ENCODE peak calls at places on chromosomes 1 and 21, in five cellular contexts. A is HepG2, J is A549, W is K562, X is GM12878. D is an unnamed sample.

GRCh38 chr1:53733975-53734649 is 4.9 kb downstream of the GLIS1 start:
- DNase-seq in A (no peak), J (no peak), W (no peak), X (no peak), D (no peak)

GRCh38 chr1:89842547-89843278 is 21.9 kb downstream of the LRRC8D start:
- DNase-seq in A (peak), J (no peak), W (no peak), X (no peak), D (no peak)

GRCh38 chr1:39438002-39438401 is 53.4 kb upstream of the BMP8A start:
- DNase-seq in A (no peak), J (no peak), W (no peak), X (no peak), D (no peak)

GRCh38 chr1:218698181-218698580 is 353.0 kb downstream of the TGFB2 start:
- DNase-seq in A (no peak), J (no peak), W (no peak), X (no peak), D (no peak)

GRCh38 chr1:217139513-217139912 is 416.3 kb upstream of the ESRRG start:
- DNase-seq in A (no peak), J (no peak), W (no peak), X (no peak), D (no peak)

GRCh38 chr1:89758127-89758526 is 62.7 kb upstream of the LRRC8D start:
- DNase-seq in A (no peak), J (no peak), W (no peak), X (no peak), D (no peak)

GRCh38 chr1:16351449-16351993 is 759 bp downstream of the FBXO42 start:
- DNase-seq in A (no peak), J (no peak), W (peak), X (no peak), D (no peak)

GRCh38 chr1:100347009-100347966 is 5.0 kb upstream of the CDC14A start:
- DNase-seq in A (no peak), J (no peak), W (peak), X (no peak), D (no peak)

GRCh38 chr1:226578946-226579639 is 30.5 kb downstream of the STUM start:
- DNase-seq in A (no peak), J (no peak), W (no peak), X (no peak), D (no peak)

GRCh38 chr1:210624722-210625121 is 296.0 kb downstream of the HHAT start:
- DNase-seq in A (no peak), J (no peak), W (no peak), X (no peak), D (no peak)

GRCh38 chr1:199612976-199613774 is 414.3 kb upstream of the NR5A2 start:
- DNase-seq in A (no peak), J (no peak), W (no peak), X (no peak), D (no peak)

GRCh38 chr1:240467895-240468294 is 144.1 kb downstream of the GREM2 start:
- DNase-seq in A (no peak), J (no peak), W (no peak), X (no peak), D (no peak)

GRCh38 chr1:167333703-167334102 is 113.0 kb downstream of the POU2F1 start:
- DNase-seq in A (no peak), J (no peak), W (no peak), X (no peak), D (no peak)

DNA sequence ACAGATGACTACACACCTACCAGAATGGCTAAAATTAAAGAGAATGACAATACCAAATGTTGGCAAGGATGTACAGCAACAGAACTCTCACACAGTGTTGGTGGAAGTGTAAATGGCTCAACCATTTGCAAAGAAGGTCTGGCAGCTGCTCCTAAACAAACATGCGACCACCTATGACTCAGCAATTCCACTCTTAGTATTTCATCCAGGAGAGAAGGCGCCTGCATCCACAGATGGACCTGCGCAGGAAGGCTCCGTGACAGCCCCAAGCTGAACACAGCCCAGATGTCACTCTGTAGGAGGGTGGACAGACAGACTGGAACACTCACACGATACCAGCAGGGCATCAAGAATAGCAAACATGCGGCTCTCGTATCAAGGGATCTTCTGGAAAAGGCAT is 6.7 kb downstream of the PTTG1IP start:
- DNase-seq in A (peak), J (no peak), W (no peak), X (no peak), D (no peak)
- TF ChIP-seq KDM1A in A (no peak), J (no peak), W (no peak), X (no peak), D (no peak)

GRCh38 chr1:38138498-38139233 is 92.1 kb upstream of the POU3F1 start:
- DNase-seq in A (peak), J (peak), W (no peak), X (no peak), D (no peak)

GRCh38 chr1:38142606-38143005 is 96.0 kb upstream of the POU3F1 start:
- DNase-seq in A (no peak), J (no peak), W (no peak), X (no peak), D (no peak)

GRCh38 chr1:38137164-38137563 is 90.6 kb upstream of the POU3F1 start:
- DNase-seq in A (no peak), J (no peak), W (no peak), X (no peak), D (no peak)

GRCh38 chr1:38141483-38141882 is 94.9 kb upstream of the POU3F1 start:
- DNase-seq in A (no peak), J (no peak), W (no peak), X (no peak), D (no peak)

DNA sequence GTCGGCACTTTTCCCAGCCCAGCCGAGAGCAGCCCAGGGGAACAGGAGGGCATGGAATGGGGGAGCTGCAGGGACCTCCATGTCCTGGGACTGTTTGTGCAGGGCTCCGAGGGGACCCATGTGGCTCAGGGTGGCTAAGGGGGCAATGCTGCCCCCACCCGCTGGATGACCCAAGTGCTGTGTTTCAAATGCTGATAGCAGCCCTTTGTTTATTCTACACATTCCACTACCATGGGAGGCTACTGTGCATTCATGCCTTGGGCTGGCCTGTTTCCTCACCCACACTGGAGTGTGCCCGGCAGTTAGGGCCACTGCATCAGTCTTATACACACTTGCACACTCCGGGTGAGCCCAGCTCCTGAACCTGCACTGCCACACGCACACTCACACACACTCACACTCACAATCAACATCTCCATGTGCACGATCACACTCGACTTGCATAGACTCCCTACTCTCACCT is 93.5 kb upstream of the POU3F1 start:
- DNase-seq in A (peak), J (no peak), W (no peak), X (no peak), D (peak)
- TF ChIP-seq KDM1A in A (no peak), J (no peak), W (no peak), X (no peak), D (no peak)

GRCh38 chr1:221247050-221247449 is 367.8 kb downstream of the HLX start:
- DNase-seq in A (no peak), J (no peak), W (no peak), X (no peak), D (no peak)
- TF ChIP-seq KDM1A in A (no peak), J (no peak), W (no peak), X (no peak), D (no peak)

GRCh38 chr1:225318706-225319575 is 108.9 kb downstream of the LBR start:
- DNase-seq in A (peak), J (peak), W (peak), X (peak), D (no peak)
- TF ChIP-seq KDM1A in A (no peak), J (no peak), W (no peak), X (no peak), D (no peak)

DNA sequence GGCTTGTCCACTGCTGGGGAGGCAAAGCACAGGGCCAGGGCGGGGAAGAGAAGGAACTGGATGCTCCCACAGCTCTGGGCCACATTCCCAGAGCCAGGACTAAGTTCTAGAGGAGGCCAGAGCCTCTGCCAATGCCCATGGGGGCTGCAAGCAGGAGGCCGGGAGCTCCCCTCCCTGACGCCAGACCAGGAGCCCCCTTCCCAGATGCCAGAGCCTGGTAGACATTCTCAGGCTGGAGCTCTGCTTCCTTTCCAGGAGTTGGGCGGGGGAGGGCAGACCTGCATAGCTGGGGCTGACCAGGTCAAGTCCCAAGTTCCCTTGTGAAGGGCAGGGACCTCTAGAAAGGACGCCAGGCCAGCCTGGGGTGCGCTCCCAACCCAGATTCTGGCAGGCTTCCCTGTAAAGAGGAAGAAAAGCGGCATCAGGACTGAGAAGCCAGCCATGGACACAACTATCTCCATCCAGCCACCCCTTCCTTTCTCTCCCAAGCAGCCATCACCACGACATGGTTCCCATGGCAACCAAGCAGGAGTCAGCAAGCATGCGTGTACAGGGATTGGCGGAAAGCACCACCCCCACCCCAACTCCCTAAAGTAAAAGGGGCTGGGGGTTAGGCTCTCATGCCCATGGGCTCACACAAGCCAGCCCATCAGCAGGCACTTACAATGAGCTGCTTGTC is 13.4 kb downstream of the KIF21B start:
- DNase-seq in A (no peak), J (no peak), W (no peak), X (no peak), D (no peak)
- TF ChIP-seq KDM1A in A (no peak), J (no peak), W (no peak), X (no peak), D (no peak)

DNA sequence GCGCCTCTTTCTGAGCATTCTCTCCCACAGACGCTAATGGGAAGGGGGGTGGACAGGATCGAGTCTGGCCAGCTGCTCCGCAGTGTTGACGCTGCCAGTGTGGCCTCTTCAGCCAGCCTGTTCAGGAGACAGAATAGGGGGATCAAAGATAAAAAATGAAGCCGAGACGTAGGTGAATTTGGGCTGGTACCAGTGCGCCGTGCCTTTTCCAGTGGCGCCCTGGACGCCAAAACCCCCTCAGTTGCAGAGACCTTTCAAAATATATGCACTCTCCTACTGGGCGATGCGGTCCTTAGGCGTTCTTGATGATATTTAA is 1.1 kb downstream of the TTC3 start:
- DNase-seq in A (no peak), J (peak), W (peak), X (no peak), D (no peak)
- TF ChIP-seq KDM1A in A (no peak), J (no peak), W (no peak), X (no peak), D (no peak)

GRCh38 chr21:33373451-33373850 is 29.8 kb upstream of the IFNGR2 start:
- DNase-seq in A (no peak), J (no peak), W (no peak), X (no peak), D (no peak)
- TF ChIP-seq KDM1A in A (no peak), J (no peak), W (no peak), X (no peak), D (no peak)

D was measured in H1.